ENCODE peak calls at places on chromosomes 4 and X, in four cellular contexts. One of them, this sample, is unnamed. For H3K9me3, the result is how much of the 10 kb centered on the place peaks cover.

GRCh38 chr4:136864580-136865185 is 667.6 kb downstream of the PCDH18 start:
- DNase-seq in PC-3: peak
- DNase-seq in endothelial cell of umbilical vein: peak
- DNase-seq in NT2/D1: peak
- DNase-seq in this sample: peak

GRCh38 chr4:18077808-18078207 is 56.3 kb upstream of the LCORL start:
- DNase-seq in PC-3: no peak
- DNase-seq in endothelial cell of umbilical vein: no peak
- DNase-seq in NT2/D1: no peak
- DNase-seq in this sample: no peak

GRCh38 chrX:40083120-40083978 is 14.4 kb downstream of the BCOR start:
- DNase-seq in PC-3: peak
- DNase-seq in endothelial cell of umbilical vein: no peak
- DNase-seq in NT2/D1: no peak
- DNase-seq in this sample: no peak

GRCh38 chr4:3531306-3531886 is 826 bp downstream of the LRPAP1 start:
- DNase-seq in PC-3: no peak
- DNase-seq in endothelial cell of umbilical vein: no peak
- DNase-seq in NT2/D1: no peak
- DNase-seq in this sample: peak

GRCh38 chrX:9071031-9071650 is 37.2 kb upstream of the FAM9B start:
- DNase-seq in PC-3: peak
- DNase-seq in endothelial cell of umbilical vein: peak
- DNase-seq in NT2/D1: no peak
- DNase-seq in this sample: no peak

GRCh38 chr4:137572647-137573046 is 40.4 kb upstream of the PCDH18 start:
- DNase-seq in PC-3: no peak
- DNase-seq in endothelial cell of umbilical vein: no peak
- DNase-seq in NT2/D1: no peak
- DNase-seq in this sample: no peak

GRCh38 chr4:86934147-86934771 is 552 bp upstream of the AFF1 start:
- DNase-seq in PC-3: no peak
- DNase-seq in endothelial cell of umbilical vein: no peak
- DNase-seq in NT2/D1: no peak
- DNase-seq in this sample: no peak

GRCh38 chr4:103018391-103019318 is 850 bp downstream of the SLC9B1 start:
- DNase-seq in PC-3: no peak
- DNase-seq in endothelial cell of umbilical vein: no peak
- DNase-seq in NT2/D1: no peak
- DNase-seq in this sample: peak

GRCh38 chrX:105282077-105282476 is 61.6 kb upstream of the TEX13A start:
- DNase-seq in PC-3: peak
- DNase-seq in endothelial cell of umbilical vein: peak
- DNase-seq in NT2/D1: no peak
- DNase-seq in this sample: no peak

GRCh38 chrX:119655125-119655524 is 37.8 kb downstream of the SEPTIN6 start:
- DNase-seq in PC-3: peak
- DNase-seq in endothelial cell of umbilical vein: peak
- DNase-seq in NT2/D1: no peak
- DNase-seq in this sample: peak

GRCh38 chr4:74418063-74418670 is 26.8 kb upstream of the AREG start:
- DNase-seq in PC-3: peak
- DNase-seq in endothelial cell of umbilical vein: peak
- DNase-seq in NT2/D1: no peak
- DNase-seq in this sample: peak

GRCh38 chrX:37754518-37754917 is 25.3 kb upstream of the CYBB start:
- DNase-seq in PC-3: no peak
- DNase-seq in endothelial cell of umbilical vein: no peak
- DNase-seq in NT2/D1: no peak
- DNase-seq in this sample: no peak

GRCh38 chr4:165293061-165293460 is 34.4 kb upstream of the MSMO1 start:
- DNase-seq in PC-3: no peak
- DNase-seq in endothelial cell of umbilical vein: no peak
- DNase-seq in NT2/D1: no peak
- DNase-seq in this sample: no peak

GRCh38 chrX:866441-866990 is 235.9 kb downstream of the SHOX start:
- DNase-seq in PC-3: no peak
- DNase-seq in endothelial cell of umbilical vein: no peak
- DNase-seq in NT2/D1: no peak
- DNase-seq in this sample: no peak

DNA sequence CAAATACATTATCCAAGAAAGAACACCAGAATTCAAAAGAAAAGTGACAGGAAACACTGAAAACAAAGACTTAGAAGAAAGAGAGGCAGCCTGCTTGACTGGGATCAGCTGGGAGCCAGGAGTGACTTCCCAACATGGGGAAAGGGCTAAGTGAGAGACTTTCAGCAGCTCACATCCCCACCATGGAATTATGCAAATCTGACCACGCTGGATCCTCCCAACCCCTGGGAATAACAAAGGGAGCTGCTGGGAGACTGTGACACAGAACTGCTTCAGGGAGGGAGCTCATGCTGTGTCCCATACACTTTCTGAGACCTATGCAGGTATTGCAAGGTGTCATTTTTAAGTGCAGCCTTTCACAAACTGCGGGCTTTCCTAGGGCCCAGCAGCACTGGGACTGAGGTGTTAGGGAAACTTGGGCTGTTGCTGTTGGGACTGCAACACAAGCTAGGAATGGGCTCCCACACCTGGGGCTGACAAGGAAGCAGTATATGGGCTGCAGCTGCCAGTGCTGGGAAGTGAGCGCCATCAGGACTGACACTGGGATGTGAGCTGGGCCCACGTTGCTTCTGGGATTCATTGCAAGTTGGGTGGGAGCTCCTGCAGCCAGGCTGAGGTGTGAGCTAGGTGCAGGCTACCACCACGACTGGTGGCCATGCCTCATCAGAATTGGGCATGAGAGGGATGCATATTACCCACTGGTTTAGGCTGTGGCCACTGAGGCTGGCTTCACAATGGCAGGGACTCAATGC is 139.1 kb downstream of the KDR start:
- DNase-seq in PC-3: no peak
- DNase-seq in endothelial cell of umbilical vein: no peak
- DNase-seq in NT2/D1: peak
- DNase-seq in this sample: no peak
- H3K4me3 ChIP-seq in PC-3: no peak
- H3K4me3 ChIP-seq in endothelial cell of umbilical vein: no peak
- H3K4me3 ChIP-seq in NT2/D1: no peak
- H3K4me3 ChIP-seq in this sample: no peak

GRCh38 chr4:7980036-7980435 is 40.4 kb upstream of the AFAP1 start:
- DNase-seq in PC-3: peak
- DNase-seq in endothelial cell of umbilical vein: no peak
- DNase-seq in NT2/D1: no peak
- DNase-seq in this sample: no peak

GRCh38 chr4:7976634-7977033 is 37.0 kb upstream of the AFAP1 start:
- DNase-seq in PC-3: no peak
- DNase-seq in endothelial cell of umbilical vein: no peak
- DNase-seq in NT2/D1: no peak
- DNase-seq in this sample: no peak

GRCh38 chr4:7978907-7979651 is 39.4 kb upstream of the AFAP1 start:
- DNase-seq in PC-3: no peak
- DNase-seq in endothelial cell of umbilical vein: no peak
- DNase-seq in NT2/D1: peak
- DNase-seq in this sample: no peak

GRCh38 chr4:7979652-7979968 is 39.9 kb upstream of the AFAP1 start:
- DNase-seq in PC-3: no peak
- DNase-seq in endothelial cell of umbilical vein: no peak
- DNase-seq in NT2/D1: no peak
- DNase-seq in this sample: no peak

GRCh38 chr4:7978489-7978888 is 38.8 kb upstream of the AFAP1 start:
- DNase-seq in PC-3: peak
- DNase-seq in endothelial cell of umbilical vein: no peak
- DNase-seq in NT2/D1: no peak
- DNase-seq in this sample: no peak
- H3K9ac ChIP-seq in PC-3: peak
- H3K9ac ChIP-seq in endothelial cell of umbilical vein: no peak
- H3K9ac ChIP-seq in NT2/D1: peak
- H3K9ac ChIP-seq in this sample: no peak

GRCh38 chrX:143462696-143463095 is 54.6 kb downstream of the SPANXN3 start:
- DNase-seq in PC-3: no peak
- DNase-seq in endothelial cell of umbilical vein: no peak
- DNase-seq in NT2/D1: no peak
- DNase-seq in this sample: no peak

GRCh38 chrX:143461616-143462015 is 55.7 kb downstream of the SPANXN3 start:
- DNase-seq in PC-3: no peak
- DNase-seq in endothelial cell of umbilical vein: no peak
- DNase-seq in NT2/D1: no peak
- DNase-seq in this sample: no peak

DNA sequence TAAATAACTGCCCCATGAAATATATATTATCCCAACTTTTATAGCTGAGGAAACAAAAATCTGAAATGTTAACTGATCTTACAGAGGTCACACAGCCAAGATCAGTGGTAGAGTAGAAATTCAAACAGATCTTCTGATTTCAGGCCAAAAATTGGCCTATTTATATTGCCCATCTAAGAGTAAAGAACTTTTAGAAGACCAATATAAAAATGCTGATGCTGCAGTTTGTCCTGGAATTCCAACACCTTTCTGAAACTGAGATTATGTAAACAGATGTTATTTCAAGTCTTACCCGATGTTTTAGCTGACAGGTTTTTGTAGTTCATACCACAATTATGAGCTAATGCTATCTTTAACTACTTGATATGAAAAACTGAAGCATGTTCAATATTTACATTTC is 51.1 kb downstream of the SPANXN3 start:
- DNase-seq in PC-3: peak
- DNase-seq in endothelial cell of umbilical vein: no peak
- DNase-seq in NT2/D1: no peak
- DNase-seq in this sample: no peak
- H3K9me3 ChIP-seq in PC-3: under half
- H3K9me3 ChIP-seq in endothelial cell of umbilical vein: under half
- H3K9me3 ChIP-seq in NT2/D1: under half
- H3K9me3 ChIP-seq in this sample: under half

GRCh38 chr4:40201898-40202297 is 5.1 kb downstream of the RHOH start:
- DNase-seq in PC-3: no peak
- DNase-seq in endothelial cell of umbilical vein: no peak
- DNase-seq in NT2/D1: no peak
- DNase-seq in this sample: no peak
- H3K4me3 ChIP-seq in PC-3: no peak
- H3K4me3 ChIP-seq in endothelial cell of umbilical vein: no peak
- H3K4me3 ChIP-seq in NT2/D1: no peak
- H3K4me3 ChIP-seq in this sample: no peak

GRCh38 chr4:128635939-128636551 is 173.5 kb upstream of the JADE1 start:
- DNase-seq in PC-3: no peak
- DNase-seq in endothelial cell of umbilical vein: no peak
- DNase-seq in NT2/D1: no peak
- DNase-seq in this sample: no peak
- H3K9ac ChIP-seq in PC-3: no peak
- H3K9ac ChIP-seq in endothelial cell of umbilical vein: no peak
- H3K9ac ChIP-seq in NT2/D1: no peak
- H3K9ac ChIP-seq in this sample: no peak

GRCh38 chr4:147076728-147077127 is 131.1 kb upstream of the TTC29 start:
- DNase-seq in PC-3: no peak
- DNase-seq in endothelial cell of umbilical vein: no peak
- DNase-seq in NT2/D1: no peak
- DNase-seq in this sample: no peak

GRCh38 chr4:147078875-147079658 is 133.4 kb upstream of the TTC29 start:
- DNase-seq in PC-3: no peak
- DNase-seq in endothelial cell of umbilical vein: peak
- DNase-seq in NT2/D1: no peak
- DNase-seq in this sample: peak

GRCh38 chr4:147076179-147076578 is 130.5 kb upstream of the TTC29 start:
- DNase-seq in PC-3: no peak
- DNase-seq in endothelial cell of umbilical vein: no peak
- DNase-seq in NT2/D1: no peak
- DNase-seq in this sample: no peak

GRCh38 chr4:147078362-147078761 is 132.7 kb upstream of the TTC29 start:
- DNase-seq in PC-3: no peak
- DNase-seq in endothelial cell of umbilical vein: no peak
- DNase-seq in NT2/D1: no peak
- DNase-seq in this sample: peak
- H3K9me3 ChIP-seq in PC-3: under half
- H3K9me3 ChIP-seq in endothelial cell of umbilical vein: under half
- H3K9me3 ChIP-seq in NT2/D1: under half
- H3K9me3 ChIP-seq in this sample: under half

GRCh38 chr4:155653052-155653451 is 13.6 kb upstream of the GUCY1A1 start:
- DNase-seq in PC-3: no peak
- DNase-seq in endothelial cell of umbilical vein: no peak
- DNase-seq in NT2/D1: no peak
- DNase-seq in this sample: no peak
- H3K4me3 ChIP-seq in PC-3: no peak
- H3K4me3 ChIP-seq in endothelial cell of umbilical vein: no peak
- H3K4me3 ChIP-seq in NT2/D1: no peak
- H3K4me3 ChIP-seq in this sample: no peak

GRCh38 chr4:80213117-80213815 is 16.0 kb downstream of the PRDM8 start:
- DNase-seq in PC-3: no peak
- DNase-seq in endothelial cell of umbilical vein: no peak
- DNase-seq in NT2/D1: no peak
- DNase-seq in this sample: peak
- H3K9ac ChIP-seq in PC-3: no peak
- H3K9ac ChIP-seq in endothelial cell of umbilical vein: no peak
- H3K9ac ChIP-seq in NT2/D1: no peak
- H3K9ac ChIP-seq in this sample: peak